ENCODE peak calls at places on chromosomes 4 and X, in ten cellular contexts. U, I, G, H, O, V, L, N, Y and M are unnamed samples.

GRCh38 chr4:7831330-7831729 is 108.3 kb downstream of the AFAP1 start:
- DNase-seq in U (no peak), I (no peak), G (no peak), H (no peak), O (no peak), V (no peak), L (peak; percentile 64), N (no peak), Y (no peak), M (no peak)

GRCh38 chr4:182881928-182882327 is 35.3 kb downstream of the DCTD start:
- DNase-seq in U (peak; percentile 12), I (no peak), G (no peak), H (no peak), O (no peak), V (no peak), L (no peak), N (no peak), Y (no peak), M (peak; percentile 65)

GRCh38 chr4:94454405-94454804 is 2.7 kb downstream of the PDLIM5 start:
- DNase-seq in U (no peak), I (peak; percentile 34), G (no peak), H (no peak), O (no peak), V (no peak), L (no peak), N (no peak), Y (no peak), M (no peak)

GRCh38 chr4:120736312-120736711 is 186.2 kb downstream of the PRDM5 start:
- DNase-seq in U (no peak), I (no peak), G (no peak), H (no peak), O (no peak), V (no peak), L (no peak), N (no peak), Y (no peak), M (no peak)

GRCh38 chr4:168723569-168723968 is 226.7 kb downstream of the PALLD start:
- DNase-seq in U (no peak), I (no peak), G (no peak), H (no peak), O (no peak), V (no peak), L (no peak), N (no peak), Y (no peak), M (no peak)

GRCh38 chr4:105022811-105023667 is 123.6 kb upstream of the TET2 start:
- DNase-seq in U (no peak), I (peak; percentile 84), G (no peak), H (no peak), O (no peak), V (no peak), L (no peak), N (no peak), Y (peak; percentile 48), M (no peak)

GRCh38 chr4:153486281-153487151 is 20.4 kb downstream of the TMEM131L start:
- DNase-seq in U (no peak), I (peak; percentile 93), G (no peak), H (no peak), O (no peak), V (peak; percentile 36), L (no peak), N (peak; percentile 61), Y (no peak), M (no peak)

GRCh38 chrX:103233263-103233662 is 18.4 kb downstream of the BEX4 start:
- DNase-seq in U (no peak), I (no peak), G (no peak), H (no peak), O (no peak), V (no peak), L (no peak), N (no peak), Y (no peak), M (no peak)

GRCh38 chr4:71614626-71615025 is 169.3 kb downstream of the GC start:
- DNase-seq in U (no peak), I (peak; percentile 47), G (no peak), H (no peak), O (no peak), V (no peak), L (no peak), N (no peak), Y (no peak), M (no peak)

GRCh38 chr4:124060261-124060918 is 652.1 kb downstream of the ANKRD50 start:
- DNase-seq in U (no peak), I (peak; percentile 64), G (no peak), H (peak; percentile 41), O (no peak), V (no peak), L (peak; percentile 59), N (peak; percentile 36), Y (no peak), M (peak; percentile 45)

GRCh38 chr4:122827258-122827887 is 742 bp downstream of the FGF2 start:
- DNase-seq in U (no peak), I (peak; percentile 33), G (no peak), H (no peak), O (no peak), V (peak; percentile 57), L (peak; percentile 79), N (no peak), Y (peak; percentile 82), M (peak; percentile 58)

GRCh38 chr4:149084128-149084527 is 641.9 kb upstream of the NR3C2 start:
- DNase-seq in U (no peak), I (no peak), G (no peak), H (no peak), O (no peak), V (no peak), L (no peak), N (no peak), Y (no peak), M (no peak)

GRCh38 chr4:127179451-127180087 is 453.2 kb upstream of the INTU start:
- DNase-seq in U (no peak), I (no peak), G (no peak), H (no peak), O (no peak), V (no peak), L (no peak), N (no peak), Y (no peak), M (no peak)

GRCh38 chrX:39726810-39727209 is 370.9 kb downstream of the BCOR start:
- DNase-seq in U (no peak), I (no peak), G (no peak), H (no peak), O (no peak), V (no peak), L (no peak), N (no peak), Y (no peak), M (peak; percentile 51)

GRCh38 chrX:49862093-49862492 is 17.2 kb upstream of the USP27X start:
- DNase-seq in U (no peak), I (no peak), G (no peak), H (no peak), O (no peak), V (no peak), L (no peak), N (no peak), Y (no peak), M (no peak)

GRCh38 chr4:42327323-42327722 is 70.0 kb upstream of the SHISA3 start:
- DNase-seq in U (no peak), I (no peak), G (no peak), H (no peak), O (no peak), V (no peak), L (no peak), N (no peak), Y (no peak), M (no peak)

GRCh38 chrX:153818571-153819397 is 11.6 kb downstream of the PDZD4 start:
- DNase-seq in U (no peak), I (peak; percentile 24), G (peak; percentile 35), H (no peak), O (no peak), V (peak; percentile 85), L (peak; percentile 61), N (no peak), Y (peak; percentile 82), M (peak; percentile 61)

GRCh38 chr4:82802906-82803305 is 4.3 kb upstream of the SCD5 start:
- DNase-seq in U (no peak), I (no peak), G (no peak), H (no peak), O (no peak), V (no peak), L (no peak), N (no peak), Y (no peak), M (no peak)

GRCh38 chr4:85381968-85382367 is 93.0 kb upstream of the ARHGAP24 start:
- DNase-seq in U (no peak), I (no peak), G (no peak), H (no peak), O (no peak), V (no peak), L (no peak), N (no peak), Y (no peak), M (no peak)

GRCh38 chr4:3208826-3209225 is 40.1 kb upstream of the MSANTD1 start:
- DNase-seq in U (no peak), I (no peak), G (no peak), H (no peak), O (no peak), V (no peak), L (peak; percentile 38), N (no peak), Y (peak; percentile 41), M (no peak)

GRCh38 chrX:150239946-150240642 is 123.0 kb upstream of the MAMLD1 start:
- DNase-seq in U (no peak), I (no peak), G (no peak), H (no peak), O (no peak), V (no peak), L (no peak), N (no peak), Y (no peak), M (no peak)

GRCh38 chr4:125104616-125105015 is 210.1 kb upstream of the FAT4 start:
- DNase-seq in U (no peak), I (no peak), G (no peak), H (peak; percentile 6), O (no peak), V (no peak), L (no peak), N (no peak), Y (no peak), M (no peak)

GRCh38 chr4:16082424-16083216 is 1.2 kb downstream of the PROM1 start:
- DNase-seq in U (no peak), I (no peak), G (no peak), H (no peak), O (no peak), V (peak; percentile 95), L (no peak), N (no peak), Y (peak; percentile 87), M (peak; percentile 60)

GRCh38 chr4:54337007-54337406 is 107.9 kb downstream of the PDGFRA start:
- DNase-seq in U (no peak), I (no peak), G (no peak), H (no peak), O (no peak), V (no peak), L (no peak), N (no peak), Y (no peak), M (no peak)

GRCh38 chr4:169800541-169800940 is 42.8 kb upstream of the HPF1 start:
- DNase-seq in U (no peak), I (no peak), G (no peak), H (peak; percentile 72), O (no peak), V (no peak), L (no peak), N (no peak), Y (no peak), M (no peak)

GRCh38 chr4:87122252-87122651 is 98.2 kb downstream of the KLHL8 start:
- DNase-seq in U (no peak), I (no peak), G (no peak), H (no peak), O (no peak), V (no peak), L (peak; percentile 66), N (no peak), Y (peak; percentile 51), M (peak; percentile 47)

GRCh38 chrX:49066690-49067089 is 7.1 kb downstream of the PRAF2 start:
- DNase-seq in U (no peak), I (no peak), G (no peak), H (no peak), O (no peak), V (peak; percentile 24), L (no peak), N (no peak), Y (no peak), M (no peak)

GRCh38 chrX:38656350-38656915 is 95.1 kb downstream of the TSPAN7 start:
- DNase-seq in U (no peak), I (no peak), G (no peak), H (no peak), O (no peak), V (no peak), L (no peak), N (no peak), Y (no peak), M (no peak)